ENCODE peak calls at places on chromosomes 2 and 18, in seven cellular contexts. One of them, this sample, is unnamed.

GRCh38 chr2:128477891-128478290 is 159.2 kb upstream of the HS6ST1 start:
- DNase-seq in GM12865: no peak
- DNase-seq in A549: no peak
- DNase-seq in lower leg skin: peak; percentile 54
- DNase-seq in body of pancreas: no peak
- DNase-seq in brain microvascular endothelial cell: no peak
- DNase-seq in adrenal gland: no peak
- DNase-seq in this sample: no peak

GRCh38 chr2:54666131-54666637 is 57.3 kb upstream of the EML6 start:
- DNase-seq in GM12865: no peak
- DNase-seq in A549: no peak
- DNase-seq in lower leg skin: no peak
- DNase-seq in body of pancreas: no peak
- DNase-seq in brain microvascular endothelial cell: peak; percentile 64
- DNase-seq in adrenal gland: peak; percentile 50
- DNase-seq in this sample: no peak

GRCh38 chr2:40716879-40717278 is 265.0 kb upstream of the SLC8A1 start:
- DNase-seq in GM12865: no peak
- DNase-seq in A549: no peak
- DNase-seq in lower leg skin: no peak
- DNase-seq in body of pancreas: no peak
- DNase-seq in brain microvascular endothelial cell: peak; percentile 61
- DNase-seq in adrenal gland: no peak
- DNase-seq in this sample: no peak

GRCh38 chr2:118706844-118707243 is 140.6 kb downstream of the EN1 start:
- DNase-seq in GM12865: no peak
- DNase-seq in A549: no peak
- DNase-seq in lower leg skin: no peak
- DNase-seq in body of pancreas: no peak
- DNase-seq in brain microvascular endothelial cell: no peak
- DNase-seq in adrenal gland: no peak
- DNase-seq in this sample: no peak

GRCh38 chr2:162824319-162824718 is 14.2 kb downstream of the KCNH7 start:
- DNase-seq in GM12865: no peak
- DNase-seq in A549: no peak
- DNase-seq in lower leg skin: no peak
- DNase-seq in body of pancreas: no peak
- DNase-seq in brain microvascular endothelial cell: no peak
- DNase-seq in adrenal gland: no peak
- DNase-seq in this sample: no peak

GRCh38 chr2:145460151-145460550 is 940.2 kb upstream of the ZEB2 start:
- DNase-seq in GM12865: no peak
- DNase-seq in A549: no peak
- DNase-seq in lower leg skin: no peak
- DNase-seq in body of pancreas: no peak
- DNase-seq in brain microvascular endothelial cell: peak; percentile 32
- DNase-seq in adrenal gland: no peak
- DNase-seq in this sample: no peak

GRCh38 chr2:16141641-16141921 is 201.2 kb downstream of the MYCN start:
- DNase-seq in GM12865: no peak
- DNase-seq in A549: no peak
- DNase-seq in lower leg skin: no peak
- DNase-seq in body of pancreas: no peak
- DNase-seq in brain microvascular endothelial cell: no peak
- DNase-seq in adrenal gland: no peak
- DNase-seq in this sample: no peak

GRCh38 chr2:74831693-74832530 is 2.0 kb upstream of the HK2 start:
- DNase-seq in GM12865: no peak
- DNase-seq in A549: peak; percentile 26
- DNase-seq in lower leg skin: no peak
- DNase-seq in body of pancreas: no peak
- DNase-seq in brain microvascular endothelial cell: no peak
- DNase-seq in adrenal gland: no peak
- DNase-seq in this sample: no peak

GRCh38 chr18:34042423-34043146 is 182.1 kb downstream of the NOL4 start:
- DNase-seq in GM12865: no peak
- DNase-seq in A549: no peak
- DNase-seq in lower leg skin: no peak
- DNase-seq in body of pancreas: no peak
- DNase-seq in brain microvascular endothelial cell: no peak
- DNase-seq in adrenal gland: no peak
- DNase-seq in this sample: no peak

GRCh38 chr2:54608224-54608623 is 115.2 kb upstream of the EML6 start:
- DNase-seq in GM12865: no peak
- DNase-seq in A549: no peak
- DNase-seq in lower leg skin: peak; percentile 25
- DNase-seq in body of pancreas: no peak
- DNase-seq in brain microvascular endothelial cell: no peak
- DNase-seq in adrenal gland: no peak
- DNase-seq in this sample: no peak

GRCh38 chr18:37274988-37275590 is 290.5 kb downstream of the CELF4 start:
- DNase-seq in GM12865: no peak
- DNase-seq in A549: no peak
- DNase-seq in lower leg skin: no peak
- DNase-seq in body of pancreas: no peak
- DNase-seq in brain microvascular endothelial cell: no peak
- DNase-seq in adrenal gland: no peak
- DNase-seq in this sample: no peak

GRCh38 chr2:145190031-145190703 is 670.2 kb upstream of the ZEB2 start:
- DNase-seq in GM12865: no peak
- DNase-seq in A549: no peak
- DNase-seq in lower leg skin: no peak
- DNase-seq in body of pancreas: no peak
- DNase-seq in brain microvascular endothelial cell: peak; percentile 21
- DNase-seq in adrenal gland: no peak
- DNase-seq in this sample: no peak

GRCh38 chr2:162821718-162822117 is 16.8 kb downstream of the KCNH7 start:
- DNase-seq in GM12865: no peak
- DNase-seq in A549: no peak
- DNase-seq in lower leg skin: no peak
- DNase-seq in body of pancreas: no peak
- DNase-seq in brain microvascular endothelial cell: no peak
- DNase-seq in adrenal gland: no peak
- DNase-seq in this sample: no peak

GRCh38 chr2:55150834-55151233 is 81.3 kb downstream of the CLHC1 start:
- DNase-seq in GM12865: peak; percentile 59
- DNase-seq in A549: no peak
- DNase-seq in lower leg skin: peak; percentile 67
- DNase-seq in body of pancreas: no peak
- DNase-seq in brain microvascular endothelial cell: no peak
- DNase-seq in adrenal gland: no peak
- DNase-seq in this sample: no peak

GRCh38 chr2:162245737-162246136 is 2.5 kb upstream of the FAP start:
- DNase-seq in GM12865: no peak
- DNase-seq in A549: no peak
- DNase-seq in lower leg skin: no peak
- DNase-seq in body of pancreas: no peak
- DNase-seq in brain microvascular endothelial cell: peak; percentile 75
- DNase-seq in adrenal gland: no peak
- DNase-seq in this sample: no peak

GRCh38 chr2:75130171-75130570 is 69.1 kb downstream of the TACR1 start:
- DNase-seq in GM12865: peak; percentile 24
- DNase-seq in A549: no peak
- DNase-seq in lower leg skin: no peak
- DNase-seq in body of pancreas: no peak
- DNase-seq in brain microvascular endothelial cell: no peak
- DNase-seq in adrenal gland: no peak
- DNase-seq in this sample: no peak

GRCh38 chr2:188199716-188200128 is 92.0 kb upstream of the GULP1 start:
- DNase-seq in GM12865: no peak
- DNase-seq in A549: peak; percentile 25
- DNase-seq in lower leg skin: no peak
- DNase-seq in body of pancreas: no peak
- DNase-seq in brain microvascular endothelial cell: peak; percentile 75
- DNase-seq in adrenal gland: no peak
- DNase-seq in this sample: no peak

GRCh38 chr2:197851451-197851850 is 47.1 kb downstream of the PLCL1 start:
- DNase-seq in GM12865: peak; percentile 28
- DNase-seq in A549: no peak
- DNase-seq in lower leg skin: no peak
- DNase-seq in body of pancreas: no peak
- DNase-seq in brain microvascular endothelial cell: no peak
- DNase-seq in adrenal gland: no peak
- DNase-seq in this sample: no peak
- TF ChIP-seq CTCF in GM12865: peak; percentile 29
- TF ChIP-seq CTCF in A549: no peak
- TF ChIP-seq CTCF in lower leg skin: no peak
- TF ChIP-seq CTCF in body of pancreas: no peak
- TF ChIP-seq CTCF in brain microvascular endothelial cell: peak; percentile 43
- TF ChIP-seq CTCF in adrenal gland: no peak
- TF ChIP-seq CTCF in this sample: no peak

DNA sequence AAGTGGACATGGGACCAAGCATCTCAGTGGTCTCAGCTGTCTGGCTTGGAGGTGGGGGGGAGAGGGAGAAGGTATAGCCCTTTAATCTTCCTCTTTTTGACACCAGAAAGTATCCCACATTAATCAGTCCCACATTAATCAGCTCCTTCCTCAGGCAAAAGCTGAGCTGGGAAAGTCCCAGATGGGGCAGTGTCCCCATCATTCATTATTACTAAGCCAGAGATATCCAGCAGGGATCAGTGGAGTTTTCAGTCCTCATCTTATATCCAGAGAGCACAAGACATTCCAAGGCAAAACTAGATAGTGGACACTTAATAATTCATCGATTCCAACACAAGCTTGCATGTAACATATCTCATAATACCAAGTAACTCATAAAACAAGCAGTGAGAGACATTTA is 53.2 kb downstream of the MCFD2 start:
- DNase-seq in GM12865: no peak
- DNase-seq in A549: no peak
- DNase-seq in lower leg skin: no peak
- DNase-seq in body of pancreas: no peak
- DNase-seq in brain microvascular endothelial cell: no peak
- DNase-seq in adrenal gland: no peak
- DNase-seq in this sample: no peak
- TF ChIP-seq CTCF in GM12865: no peak
- TF ChIP-seq CTCF in A549: no peak
- TF ChIP-seq CTCF in lower leg skin: no peak
- TF ChIP-seq CTCF in body of pancreas: no peak
- TF ChIP-seq CTCF in brain microvascular endothelial cell: no peak
- TF ChIP-seq CTCF in adrenal gland: no peak
- TF ChIP-seq CTCF in this sample: no peak

GRCh38 chr2:221629478-221629877 is 57.4 kb upstream of the EPHA4 start:
- DNase-seq in GM12865: no peak
- DNase-seq in A549: peak; percentile 6
- DNase-seq in lower leg skin: no peak
- DNase-seq in body of pancreas: no peak
- DNase-seq in brain microvascular endothelial cell: peak; percentile 89
- DNase-seq in adrenal gland: no peak
- DNase-seq in this sample: no peak

GRCh38 chr2:221624475-221624874 is 52.4 kb upstream of the EPHA4 start:
- DNase-seq in GM12865: no peak
- DNase-seq in A549: no peak
- DNase-seq in lower leg skin: no peak
- DNase-seq in body of pancreas: no peak
- DNase-seq in brain microvascular endothelial cell: no peak
- DNase-seq in adrenal gland: no peak
- DNase-seq in this sample: no peak
- TF ChIP-seq CTCF in GM12865: no peak
- TF ChIP-seq CTCF in A549: no peak
- TF ChIP-seq CTCF in lower leg skin: no peak
- TF ChIP-seq CTCF in body of pancreas: no peak
- TF ChIP-seq CTCF in brain microvascular endothelial cell: no peak
- TF ChIP-seq CTCF in adrenal gland: no peak
- TF ChIP-seq CTCF in this sample: no peak

DNA sequence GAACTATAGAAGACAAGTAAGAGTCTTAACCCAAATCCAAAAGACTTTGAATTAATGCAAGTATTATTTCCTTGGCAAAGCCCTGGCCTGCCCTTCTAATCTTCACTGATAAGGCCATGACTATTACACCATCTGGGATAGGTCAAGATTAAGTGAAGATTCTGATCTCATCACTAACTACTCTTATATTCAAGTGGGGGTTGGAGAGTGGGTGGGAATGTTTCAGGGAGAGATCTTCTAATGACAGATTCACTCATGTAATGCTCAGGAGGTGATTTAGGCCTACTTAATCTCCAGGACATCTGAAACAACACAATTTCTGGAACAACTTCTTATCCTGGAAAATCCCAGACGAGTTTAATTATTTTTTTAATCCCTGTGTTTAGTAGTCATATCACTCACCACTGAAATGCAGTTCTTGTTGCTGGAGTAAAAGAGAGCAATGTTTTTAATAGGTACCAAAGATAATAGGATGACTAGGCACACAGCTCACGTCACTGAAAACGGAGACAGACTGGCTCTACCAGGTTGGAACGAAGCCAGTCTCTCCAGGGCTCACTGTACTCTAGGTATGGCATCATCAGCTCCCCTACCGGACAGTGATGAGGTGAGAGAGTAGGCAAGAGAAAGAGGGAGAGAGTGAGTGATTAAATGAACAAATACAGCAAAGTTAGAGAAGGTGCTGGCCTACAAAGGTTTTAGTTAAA is 133.1 kb downstream of the NCKAP5 start:
- DNase-seq in GM12865: no peak
- DNase-seq in A549: peak; percentile 53
- DNase-seq in lower leg skin: no peak
- DNase-seq in body of pancreas: no peak
- DNase-seq in brain microvascular endothelial cell: peak; percentile 95
- DNase-seq in adrenal gland: no peak
- DNase-seq in this sample: no peak
- TF ChIP-seq CTCF in GM12865: no peak
- TF ChIP-seq CTCF in A549: no peak
- TF ChIP-seq CTCF in lower leg skin: no peak
- TF ChIP-seq CTCF in body of pancreas: no peak
- TF ChIP-seq CTCF in brain microvascular endothelial cell: peak; percentile 22
- TF ChIP-seq CTCF in adrenal gland: no peak
- TF ChIP-seq CTCF in this sample: no peak

GRCh38 chr18:46174317-46175039 is 70.3 kb downstream of the HAUS1 start:
- DNase-seq in GM12865: peak; percentile 71
- DNase-seq in A549: no peak
- DNase-seq in lower leg skin: no peak
- DNase-seq in body of pancreas: peak; percentile 18
- DNase-seq in brain microvascular endothelial cell: peak; percentile 15
- DNase-seq in adrenal gland: peak; percentile 43
- DNase-seq in this sample: no peak
- TF ChIP-seq CTCF in GM12865: no peak
- TF ChIP-seq CTCF in A549: no peak
- TF ChIP-seq CTCF in lower leg skin: no peak
- TF ChIP-seq CTCF in body of pancreas: no peak
- TF ChIP-seq CTCF in brain microvascular endothelial cell: peak; percentile 36
- TF ChIP-seq CTCF in adrenal gland: no peak
- TF ChIP-seq CTCF in this sample: no peak

This sample was measured in omental fat pad.